ENCODE peak calls at places on chromosomes 6 and 20, in six cellular contexts. I, U, X, P, G and J are unnamed samples.

GRCh38 chr6:155197947-155198346 is 65.9 kb upstream of the CLDN20 start:
- DNase-seq in I (no peak), U (no peak), X (no peak), P (no peak), G (no peak), J (no peak)

GRCh38 chr6:156890627-156891300 is 113.6 kb downstream of the ARID1B start:
- DNase-seq in I (no peak), U (no peak), X (peak; percentile 7), P (no peak), G (peak; percentile 13), J (no peak)

GRCh38 chr6:34065470-34066283 is 80.2 kb downstream of the GRM4 start:
- DNase-seq in I (no peak), U (no peak), X (no peak), P (no peak), G (peak; percentile 48), J (no peak)

GRCh38 chr6:52361945-52362442 is at the start of gene PAQR8:
- DNase-seq in I (peak; percentile 10), U (peak; percentile 81), X (no peak), P (no peak), G (peak; percentile 84), J (peak; percentile 87)

GRCh38 chr6:132392792-132393191 is 8.5 kb downstream of the MOXD1 start:
- DNase-seq in I (peak; percentile 51), U (no peak), X (no peak), P (no peak), G (no peak), J (no peak)

GRCh38 chr20:63703471-63703975 is 4.3 kb downstream of the ARFRP1 start:
- DNase-seq in I (no peak), U (no peak), X (no peak), P (no peak), G (no peak), J (no peak)

GRCh38 chr6:63816979-63817436 is 181.4 kb downstream of the PHF3 start:
- DNase-seq in I (no peak), U (peak; percentile 60), X (no peak), P (no peak), G (peak; percentile 26), J (no peak)

GRCh38 chr6:52734072-52734471 is 29.2 kb downstream of the GSTA2 start:
- DNase-seq in I (no peak), U (no peak), X (no peak), P (no peak), G (no peak), J (no peak)

GRCh38 chr6:4447646-4448315 is 312.4 kb upstream of the ECI2 start:
- DNase-seq in I (no peak), U (no peak), X (peak; percentile 72), P (no peak), G (no peak), J (no peak)

GRCh38 chr6:22367331-22367730 is 70.5 kb upstream of the PRL start:
- DNase-seq in I (no peak), U (no peak), X (no peak), P (no peak), G (peak; percentile 17), J (no peak)

GRCh38 chr6:7391244-7391643 is 1.6 kb downstream of the RIOK1 start:
- DNase-seq in I (no peak), U (no peak), X (no peak), P (no peak), G (peak; percentile 43), J (no peak)

GRCh38 chr6:45595010-45595851 is 217.5 kb upstream of the SUPT3H start:
- DNase-seq in I (no peak), U (no peak), X (no peak), P (no peak), G (no peak), J (no peak)

GRCh38 chr6:89048985-89049384 is 31.6 kb upstream of the PNRC1 start:
- DNase-seq in I (no peak), U (no peak), X (peak; percentile 59), P (no peak), G (peak; percentile 65), J (no peak)

GRCh38 chr20:45419188-45420091 is 3.5 kb downstream of the PIGT start:
- DNase-seq in I (no peak), U (no peak), X (peak; percentile 89), P (peak; percentile 23), G (peak; percentile 98), J (no peak)

GRCh38 chr6:45423111-45423900 is 45.6 kb upstream of the SUPT3H start:
- DNase-seq in I (no peak), U (peak; percentile 65), X (no peak), P (no peak), G (peak; percentile 70), J (no peak)

GRCh38 chr20:1938464-1939269 is 43.5 kb downstream of the SIRPA start:
- DNase-seq in I (no peak), U (no peak), X (no peak), P (no peak), G (no peak), J (no peak)

GRCh38 chr6:13189710-13190109 is 138.6 kb downstream of the TBC1D7 start:
- DNase-seq in I (no peak), U (no peak), X (no peak), P (no peak), G (no peak), J (no peak)

GRCh38 chr20:60192351-60192750 is 234.1 kb downstream of the CDH26 start:
- DNase-seq in I (no peak), U (no peak), X (no peak), P (no peak), G (peak; percentile 55), J (no peak)

GRCh38 chr6:127902933-127903332 is 2.1 kb upstream of the THEMIS start:
- DNase-seq in I (no peak), U (no peak), X (no peak), P (no peak), G (no peak), J (no peak)

GRCh38 chr6:140062042-140063041 is 687.9 kb upstream of the CITED2 start:
- DNase-seq in I (no peak), U (no peak), X (peak; percentile 98), P (no peak), G (peak; percentile 91), J (no peak)

GRCh38 chr6:144844596-144844995 is 559.5 kb downstream of the UTRN start:
- DNase-seq in I (no peak), U (no peak), X (no peak), P (no peak), G (no peak), J (no peak)

GRCh38 chr6:83884523-83884922 is 25.0 kb downstream of the CYB5R4 start:
- DNase-seq in I (peak; percentile 42), U (peak; percentile 47), X (peak; percentile 63), P (no peak), G (peak; percentile 70), J (no peak)

GRCh38 chr6:108661430-108661829 is 100.7 kb downstream of the FOXO3 start:
- DNase-seq in I (no peak), U (no peak), X (peak; percentile 73), P (no peak), G (peak; percentile 78), J (no peak)

GRCh38 chr20:49260218-49260617 is 17.6 kb downstream of the ZNFX1 start:
- DNase-seq in I (no peak), U (no peak), X (no peak), P (no peak), G (no peak), J (no peak)

GRCh38 chr20:49262444-49262843 is 15.4 kb downstream of the ZNFX1 start:
- DNase-seq in I (no peak), U (no peak), X (no peak), P (no peak), G (no peak), J (no peak)

GRCh38 chr20:49261173-49261572 is 16.7 kb downstream of the ZNFX1 start:
- DNase-seq in I (no peak), U (no peak), X (no peak), P (no peak), G (no peak), J (no peak)

GRCh38 chr20:49259284-49259683 is 18.6 kb downstream of the ZNFX1 start:
- DNase-seq in I (no peak), U (no peak), X (no peak), P (no peak), G (no peak), J (no peak)

GRCh38 chr20:49259799-49260198 is 18.1 kb downstream of the ZNFX1 start:
- DNase-seq in I (no peak), U (no peak), X (no peak), P (no peak), G (no peak), J (no peak)
- H2AFZ ChIP-seq in I (no peak overlapping the region), U (no peak overlapping the region), X (no peak overlapping the region), P (no peak overlapping the region), G (no peak overlapping the region), J (no peak overlapping the region)

GRCh38 chr20:25461281-25461650 is 53.8 kb downstream of the GINS1 start:
- DNase-seq in I (no peak), U (no peak), X (no peak), P (no peak), G (no peak), J (no peak)

GRCh38 chr20:25459916-25460590 is 52.6 kb downstream of the GINS1 start:
- DNase-seq in I (no peak), U (no peak), X (no peak), P (no peak), G (no peak), J (no peak)

GRCh38 chr20:25460591-25461280 is 53.3 kb downstream of the GINS1 start:
- DNase-seq in I (no peak), U (no peak), X (no peak), P (no peak), G (no peak), J (no peak)

GRCh38 chr20:25461766-25462165 is 54.3 kb downstream of the GINS1 start:
- DNase-seq in I (no peak), U (no peak), X (no peak), P (no peak), G (no peak), J (no peak)

DNA sequence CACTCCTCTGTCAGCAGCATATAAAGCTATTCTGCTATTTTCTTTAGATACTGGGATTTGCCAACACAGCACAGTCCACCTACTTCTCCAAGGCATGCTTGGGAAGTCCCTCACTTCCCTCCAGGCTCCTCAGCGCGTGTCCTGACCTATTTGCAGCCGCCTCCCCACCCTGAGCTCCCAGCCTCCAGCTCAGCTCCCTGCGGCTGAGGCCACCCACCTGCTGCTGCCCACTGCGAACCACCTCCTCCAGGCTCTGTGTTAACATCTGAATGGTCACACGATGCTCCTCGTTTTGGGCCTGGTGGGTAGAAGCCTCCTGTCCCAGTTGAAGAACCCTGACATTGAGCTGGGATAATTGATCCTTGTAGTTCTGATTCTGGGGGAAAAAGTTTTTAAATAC is 54.7 kb downstream of the GINS1 start:
- DNase-seq in I (no peak), U (no peak), X (no peak), P (no peak), G (no peak), J (no peak)
- H3K9ac ChIP-seq in I (no peak overlapping the region), U (no peak overlapping the region), X (no peak overlapping the region), P (no peak overlapping the region), G (no peak overlapping the region), J (no peak overlapping the region)

GRCh38 chr20:56916345-56916622 is 287.2 kb downstream of the TFAP2C start:
- DNase-seq in I (no peak), U (no peak), X (no peak), P (no peak), G (no peak), J (no peak)
- TF ChIP-seq EZH2 in I (no peak), U (no peak), X (no peak), P (no peak), G (no peak), J (no peak)

GRCh38 chr20:35866446-35867202 is 87.7 kb downstream of the SCAND1 start:
- DNase-seq in I (no peak), U (no peak), X (no peak), P (no peak), G (peak; percentile 62), J (no peak)

GRCh38 chr20:35871311-35871771 is 83.0 kb downstream of the SCAND1 start:
- DNase-seq in I (no peak), U (no peak), X (peak; percentile 62), P (peak; percentile 28), G (peak; percentile 58), J (no peak)

GRCh38 chr20:35870541-35871307 is 83.6 kb downstream of the SCAND1 start:
- DNase-seq in I (no peak), U (no peak), X (no peak), P (no peak), G (peak; percentile 46), J (no peak)
- H2AFZ ChIP-seq in I (no peak overlapping the region), U (no peak overlapping the region), X (peak overlapping the region; percentile 1), P (peak overlapping the region; percentile 31), G (peak overlapping the region; percentile 54), J (no peak overlapping the region)